ENCODE peak calls at places on chromosome 9, in five cellular contexts. Z, M, D, U and A are unnamed samples.

GRCh38 chr9:3526166-3526902 is 533 bp upstream of the RFX3 start:
- DNase-seq in Z (peak; percentile 89), M (peak; percentile 90), D (peak; percentile 82), U (peak; percentile 87), A (peak; percentile 88)

GRCh38 chr9:91405343-91406077 is 18.1 kb downstream of the NFIL3 start:
- DNase-seq in Z (no peak), M (no peak), D (no peak), U (no peak), A (no peak)

GRCh38 chr9:124439661-124440243 is 10.5 kb upstream of the ADGRD2 start:
- DNase-seq in Z (no peak), M (no peak), D (no peak), U (no peak), A (no peak)

GRCh38 chr9:90839183-90839582 is 37.6 kb downstream of the SYK start:
- DNase-seq in Z (no peak), M (no peak), D (no peak), U (no peak), A (no peak)

GRCh38 chr9:3014164-3014563 is 170.3 kb upstream of the PUM3 start:
- DNase-seq in Z (no peak), M (no peak), D (no peak), U (no peak), A (no peak)

GRCh38 chr9:83449166-83449565 is 89.0 kb downstream of the FRMD3 start:
- DNase-seq in Z (no peak), M (no peak), D (no peak), U (no peak), A (no peak)

GRCh38 chr9:6781476-6781875 is 23.7 kb downstream of the KDM4C start:
- DNase-seq in Z (peak; percentile 85), M (no peak), D (no peak), U (no peak), A (no peak)

GRCh38 chr9:133958756-133959155 is 33.4 kb downstream of the VAV2 start:
- DNase-seq in Z (no peak), M (no peak), D (no peak), U (no peak), A (no peak)

GRCh38 chr9:33263936-33264472 is 504 bp downstream of the BAG1 start:
- DNase-seq in Z (peak; percentile 41), M (peak; percentile 26), D (peak; percentile 18), U (no peak), A (no peak)

GRCh38 chr9:98432134-98432533 is 176.7 kb upstream of the TBC1D2 start:
- DNase-seq in Z (no peak), M (no peak), D (no peak), U (no peak), A (no peak)

GRCh38 chr9:35935755-35936509 is 22.0 kb downstream of the OR2S2 start:
- DNase-seq in Z (no peak), M (no peak), D (no peak), U (no peak), A (no peak)

GRCh38 chr9:121266356-121266755 is 1.6 kb upstream of the GSN start:
- DNase-seq in Z (no peak), M (no peak), D (no peak), U (no peak), A (no peak)

GRCh38 chr9:130523921-130524320 is 55.5 kb upstream of the FUBP3 start:
- DNase-seq in Z (no peak), M (no peak), D (no peak), U (no peak), A (no peak)

GRCh38 chr9:88322906-88323566 is 65.2 kb upstream of the SPIN1 start:
- DNase-seq in Z (no peak), M (peak; percentile 41), D (peak; percentile 20), U (no peak), A (no peak)

GRCh38 chr9:37943329-37944265 is 39.7 kb upstream of the SLC25A51 start:
- DNase-seq in Z (peak; percentile 57), M (no peak), D (no peak), U (no peak), A (no peak)

GRCh38 chr9:120490888-120491595 is 88.9 kb downstream of the CDK5RAP2 start:
- DNase-seq in Z (no peak), M (no peak), D (no peak), U (no peak), A (no peak)